ENCODE peak calls at places on chromosomes 11 and 22, in seven cellular contexts. One of them, this sample, is unnamed.

GRCh38 chr11:35944503-35945136 is 758 bp downstream of the LDLRAD3 start:
- DNase-seq in mammary epithelial cell: peak; percentile 2
- DNase-seq in stomach: no peak
- DNase-seq in hepatocyte: no peak
- DNase-seq in sigmoid colon: no peak
- DNase-seq in GM23338: peak; percentile 26
- DNase-seq in IMR-90: no peak
- DNase-seq in this sample: no peak

GRCh38 chr11:35711173-35711910 is 48.8 kb downstream of the TRIM44 start:
- DNase-seq in mammary epithelial cell: no peak
- DNase-seq in stomach: no peak
- DNase-seq in hepatocyte: no peak
- DNase-seq in sigmoid colon: no peak
- DNase-seq in GM23338: peak; percentile 8
- DNase-seq in IMR-90: no peak
- DNase-seq in this sample: no peak

GRCh38 chr11:110891411-110891810 is 179.2 kb upstream of the ARHGAP20 start:
- DNase-seq in mammary epithelial cell: no peak
- DNase-seq in stomach: no peak
- DNase-seq in hepatocyte: no peak
- DNase-seq in sigmoid colon: no peak
- DNase-seq in GM23338: no peak
- DNase-seq in IMR-90: peak; percentile 89
- DNase-seq in this sample: no peak

GRCh38 chr22:39313258-39314001 is 6.0 kb downstream of the RPL3 start:
- DNase-seq in mammary epithelial cell: no peak
- DNase-seq in stomach: no peak
- DNase-seq in hepatocyte: no peak
- DNase-seq in sigmoid colon: no peak
- DNase-seq in GM23338: no peak
- DNase-seq in IMR-90: no peak
- DNase-seq in this sample: no peak

GRCh38 chr11:114291847-114292680 is 4.1 kb upstream of the NNMT start:
- DNase-seq in mammary epithelial cell: peak; percentile 45
- DNase-seq in stomach: no peak
- DNase-seq in hepatocyte: no peak
- DNase-seq in sigmoid colon: no peak
- DNase-seq in GM23338: no peak
- DNase-seq in IMR-90: peak; percentile 85
- DNase-seq in this sample: no peak

GRCh38 chr11:8717876-8718753 is 35.5 kb downstream of the RPL27A start:
- DNase-seq in mammary epithelial cell: peak; percentile 33
- DNase-seq in stomach: peak; percentile 70
- DNase-seq in hepatocyte: peak; percentile 72
- DNase-seq in sigmoid colon: peak; percentile 92
- DNase-seq in GM23338: no peak
- DNase-seq in IMR-90: peak; percentile 97
- DNase-seq in this sample: no peak

GRCh38 chr22:24465566-24465965 is 29.6 kb upstream of the UPB1 start:
- DNase-seq in mammary epithelial cell: no peak
- DNase-seq in stomach: no peak
- DNase-seq in hepatocyte: peak; percentile 58
- DNase-seq in sigmoid colon: no peak
- DNase-seq in GM23338: no peak
- DNase-seq in IMR-90: peak; percentile 94
- DNase-seq in this sample: no peak

GRCh38 chr11:14249121-14249963 is 109.6 kb downstream of the RRAS2 start:
- DNase-seq in mammary epithelial cell: peak; percentile 36
- DNase-seq in stomach: peak; percentile 64
- DNase-seq in hepatocyte: peak; percentile 82
- DNase-seq in sigmoid colon: peak; percentile 78
- DNase-seq in GM23338: peak; percentile 82
- DNase-seq in IMR-90: peak; percentile 53
- DNase-seq in this sample: peak; percentile 52

GRCh38 chr11:121372671-121373429 is 79.3 kb upstream of the SORL1 start:
- DNase-seq in mammary epithelial cell: no peak
- DNase-seq in stomach: no peak
- DNase-seq in hepatocyte: no peak
- DNase-seq in sigmoid colon: no peak
- DNase-seq in GM23338: peak; percentile 55
- DNase-seq in IMR-90: no peak
- DNase-seq in this sample: peak; percentile 70

GRCh38 chr11:109362059-109362458 is 59.9 kb upstream of the C11orf87 start:
- DNase-seq in mammary epithelial cell: no peak
- DNase-seq in stomach: no peak
- DNase-seq in hepatocyte: no peak
- DNase-seq in sigmoid colon: no peak
- DNase-seq in GM23338: no peak
- DNase-seq in IMR-90: peak; percentile 6
- DNase-seq in this sample: no peak

GRCh38 chr22:35838849-35839646 is 121.4 kb downstream of the APOL5 start:
- DNase-seq in mammary epithelial cell: peak; percentile 75
- DNase-seq in stomach: no peak
- DNase-seq in hepatocyte: peak; percentile 71
- DNase-seq in sigmoid colon: peak; percentile 84
- DNase-seq in GM23338: peak; percentile 70
- DNase-seq in IMR-90: peak; percentile 82
- DNase-seq in this sample: no peak

GRCh38 chr22:45916515-45916914 is 60.4 kb downstream of the WNT7B start:
- DNase-seq in mammary epithelial cell: no peak
- DNase-seq in stomach: no peak
- DNase-seq in hepatocyte: no peak
- DNase-seq in sigmoid colon: no peak
- DNase-seq in GM23338: no peak
- DNase-seq in IMR-90: no peak
- DNase-seq in this sample: no peak

GRCh38 chr11:39569784-39570183 is 1889.7 kb downstream of the LRRC4C start:
- DNase-seq in mammary epithelial cell: no peak
- DNase-seq in stomach: no peak
- DNase-seq in hepatocyte: no peak
- DNase-seq in sigmoid colon: no peak
- DNase-seq in GM23338: no peak
- DNase-seq in IMR-90: no peak
- DNase-seq in this sample: no peak

GRCh38 chr11:47514825-47515647 is 37.9 kb downstream of the CELF1 start:
- DNase-seq in mammary epithelial cell: peak; percentile 65
- DNase-seq in stomach: no peak
- DNase-seq in hepatocyte: peak; percentile 34
- DNase-seq in sigmoid colon: no peak
- DNase-seq in GM23338: peak; percentile 51
- DNase-seq in IMR-90: peak; percentile 95
- DNase-seq in this sample: no peak

GRCh38 chr11:87870081-87870480 is 305.2 kb downstream of the RAB38 start:
- DNase-seq in mammary epithelial cell: no peak
- DNase-seq in stomach: no peak
- DNase-seq in hepatocyte: no peak
- DNase-seq in sigmoid colon: no peak
- DNase-seq in GM23338: no peak
- DNase-seq in IMR-90: peak; percentile 2
- DNase-seq in this sample: no peak

GRCh38 chr22:33194529-33194928 is 136.3 kb upstream of the SYN3 start:
- DNase-seq in mammary epithelial cell: no peak
- DNase-seq in stomach: no peak
- DNase-seq in hepatocyte: no peak
- DNase-seq in sigmoid colon: no peak
- DNase-seq in GM23338: peak; percentile 45
- DNase-seq in IMR-90: no peak
- DNase-seq in this sample: no peak

GRCh38 chr11:120334894-120335462 is 1.2 kb upstream of the ARHGEF12 start:
- DNase-seq in mammary epithelial cell: peak; percentile 66
- DNase-seq in stomach: peak; percentile 64
- DNase-seq in hepatocyte: peak; percentile 88
- DNase-seq in sigmoid colon: peak; percentile 82
- DNase-seq in GM23338: peak; percentile 79
- DNase-seq in IMR-90: peak; percentile 94
- DNase-seq in this sample: peak; percentile 83

GRCh38 chr11:120335928-120336640 is at the start of gene ARHGEF12:
- DNase-seq in mammary epithelial cell: peak; percentile 93
- DNase-seq in stomach: peak; percentile 96
- DNase-seq in hepatocyte: peak; percentile 98
- DNase-seq in sigmoid colon: peak; percentile 98
- DNase-seq in GM23338: peak; percentile 99
- DNase-seq in IMR-90: peak; percentile 97
- DNase-seq in this sample: peak; percentile 65

GRCh38 chr11:120336641-120337132 is 474 bp downstream of the ARHGEF12 start:
- DNase-seq in mammary epithelial cell: no peak
- DNase-seq in stomach: no peak
- DNase-seq in hepatocyte: peak; percentile 78
- DNase-seq in sigmoid colon: peak; percentile 77
- DNase-seq in GM23338: peak; percentile 47
- DNase-seq in IMR-90: peak; percentile 20
- DNase-seq in this sample: peak; percentile 8

GRCh38 chr11:120334332-120334731 is 1.9 kb upstream of the ARHGEF12 start:
- DNase-seq in mammary epithelial cell: no peak
- DNase-seq in stomach: no peak
- DNase-seq in hepatocyte: no peak
- DNase-seq in sigmoid colon: no peak
- DNase-seq in GM23338: no peak
- DNase-seq in IMR-90: no peak
- DNase-seq in this sample: no peak

GRCh38 chr11:120335596-120335927 is 651 bp upstream of the ARHGEF12 start:
- DNase-seq in mammary epithelial cell: no peak
- DNase-seq in stomach: peak; percentile 47
- DNase-seq in hepatocyte: no peak
- DNase-seq in sigmoid colon: no peak
- DNase-seq in GM23338: peak; percentile 57
- DNase-seq in IMR-90: peak; percentile 34
- DNase-seq in this sample: peak; percentile 42
- H3K4me1 ChIP-seq in mammary epithelial cell: peaks cover 65% of the 10 kb centered on the region
- H3K4me1 ChIP-seq in stomach: peaks cover 80% of the 10 kb centered on the region
- H3K4me1 ChIP-seq in hepatocyte: peaks cover 35% of the 10 kb centered on the region
- H3K4me1 ChIP-seq in sigmoid colon: peaks cover 35% of the 10 kb centered on the region
- H3K4me1 ChIP-seq in GM23338: peaks cover 29% of the 10 kb centered on the region
- H3K4me1 ChIP-seq in IMR-90: peaks cover 8% of the 10 kb centered on the region
- H3K4me1 ChIP-seq in this sample: peaks cover 43% of the 10 kb centered on the region

GRCh38 chr11:67564230-67564629 is 19.4 kb upstream of the GSTP1 start:
- DNase-seq in mammary epithelial cell: peak; percentile 40
- DNase-seq in stomach: no peak
- DNase-seq in hepatocyte: no peak
- DNase-seq in sigmoid colon: no peak
- DNase-seq in GM23338: no peak
- DNase-seq in IMR-90: no peak
- DNase-seq in this sample: no peak
- H3K27ac ChIP-seq in mammary epithelial cell: no peak overlapping the region
- H3K27ac ChIP-seq in stomach: no peak overlapping the region
- H3K27ac ChIP-seq in hepatocyte: peak overlapping the region; percentile 81
- H3K27ac ChIP-seq in sigmoid colon: peak overlapping the region; percentile 19
- H3K27ac ChIP-seq in GM23338: no peak overlapping the region
- H3K27ac ChIP-seq in IMR-90: no peak overlapping the region
- H3K27ac ChIP-seq in this sample: no peak overlapping the region

GRCh38 chr11:44751066-44751465 is 24.3 kb downstream of the TSPAN18 start:
- DNase-seq in mammary epithelial cell: no peak
- DNase-seq in stomach: no peak
- DNase-seq in hepatocyte: no peak
- DNase-seq in sigmoid colon: no peak
- DNase-seq in GM23338: no peak
- DNase-seq in IMR-90: no peak
- DNase-seq in this sample: no peak

GRCh38 chr11:44753965-44754645 is 27.3 kb downstream of the TSPAN18 start:
- DNase-seq in mammary epithelial cell: peak; percentile 23
- DNase-seq in stomach: no peak
- DNase-seq in hepatocyte: no peak
- DNase-seq in sigmoid colon: peak; percentile 83
- DNase-seq in GM23338: peak; percentile 72
- DNase-seq in IMR-90: no peak
- DNase-seq in this sample: no peak

GRCh38 chr11:44752727-44753126 is 26.0 kb downstream of the TSPAN18 start:
- DNase-seq in mammary epithelial cell: no peak
- DNase-seq in stomach: no peak
- DNase-seq in hepatocyte: no peak
- DNase-seq in sigmoid colon: no peak
- DNase-seq in GM23338: no peak
- DNase-seq in IMR-90: no peak
- DNase-seq in this sample: no peak

GRCh38 chr11:44750440-44751005 is 23.8 kb downstream of the TSPAN18 start:
- DNase-seq in mammary epithelial cell: no peak
- DNase-seq in stomach: no peak
- DNase-seq in hepatocyte: no peak
- DNase-seq in sigmoid colon: no peak
- DNase-seq in GM23338: no peak
- DNase-seq in IMR-90: no peak
- DNase-seq in this sample: no peak

DNA sequence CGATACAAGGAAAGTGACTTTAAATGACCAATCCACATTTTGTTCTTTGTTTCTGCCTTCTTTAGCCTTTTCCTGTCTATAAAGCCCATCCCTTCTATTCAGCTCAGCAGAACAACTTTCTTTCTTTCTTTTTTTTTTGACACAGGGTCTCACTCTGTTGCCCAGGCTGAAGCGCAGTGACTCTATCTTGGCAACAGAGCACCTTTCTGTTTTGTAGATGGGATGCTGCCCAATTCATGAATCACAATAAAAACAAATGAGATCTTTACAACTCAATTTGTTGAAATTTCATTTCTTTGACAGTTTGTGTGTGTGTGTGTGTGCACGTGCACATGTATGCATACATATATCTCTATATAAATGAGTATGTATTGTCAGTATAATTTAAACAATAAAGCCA is 25.5 kb downstream of the TSPAN18 start:
- DNase-seq in mammary epithelial cell: no peak
- DNase-seq in stomach: no peak
- DNase-seq in hepatocyte: no peak
- DNase-seq in sigmoid colon: no peak
- DNase-seq in GM23338: no peak
- DNase-seq in IMR-90: no peak
- DNase-seq in this sample: no peak
- H3K4me1 ChIP-seq in mammary epithelial cell: no peaks in the 10 kb centered on the region
- H3K4me1 ChIP-seq in stomach: peaks cover 39% of the 10 kb centered on the region
- H3K4me1 ChIP-seq in hepatocyte: peaks cover 31% of the 10 kb centered on the region
- H3K4me1 ChIP-seq in sigmoid colon: peaks cover 83% of the 10 kb centered on the region
- H3K4me1 ChIP-seq in GM23338: peaks cover 47% of the 10 kb centered on the region
- H3K4me1 ChIP-seq in IMR-90: peaks cover 9% of the 10 kb centered on the region
- H3K4me1 ChIP-seq in this sample: peaks cover 8% of the 10 kb centered on the region

GRCh38 chr11:115919341-115920086 is 415.3 kb upstream of the CADM1 start:
- DNase-seq in mammary epithelial cell: peak; percentile 57
- DNase-seq in stomach: no peak
- DNase-seq in hepatocyte: peak; percentile 56
- DNase-seq in sigmoid colon: no peak
- DNase-seq in GM23338: no peak
- DNase-seq in IMR-90: peak; percentile 79
- DNase-seq in this sample: no peak
- H3K27ac ChIP-seq in mammary epithelial cell: no peak overlapping the region
- H3K27ac ChIP-seq in stomach: no peak overlapping the region
- H3K27ac ChIP-seq in hepatocyte: no peak overlapping the region
- H3K27ac ChIP-seq in sigmoid colon: no peak overlapping the region
- H3K27ac ChIP-seq in GM23338: no peak overlapping the region
- H3K27ac ChIP-seq in IMR-90: no peak overlapping the region
- H3K27ac ChIP-seq in this sample: no peak overlapping the region

GRCh38 chr22:19802001-19802880 is 41.7 kb downstream of the TBX1 start:
- DNase-seq in mammary epithelial cell: no peak
- DNase-seq in stomach: no peak
- DNase-seq in hepatocyte: peak; percentile 2
- DNase-seq in sigmoid colon: no peak
- DNase-seq in GM23338: no peak
- DNase-seq in IMR-90: no peak
- DNase-seq in this sample: no peak
- H3K4me1 ChIP-seq in mammary epithelial cell: peaks cover 20% of the 10 kb centered on the region
- H3K4me1 ChIP-seq in stomach: peaks cover 16% of the 10 kb centered on the region
- H3K4me1 ChIP-seq in hepatocyte: peaks cover 17% of the 10 kb centered on the region
- H3K4me1 ChIP-seq in sigmoid colon: no peaks in the 10 kb centered on the region
- H3K4me1 ChIP-seq in GM23338: no peaks in the 10 kb centered on the region
- H3K4me1 ChIP-seq in IMR-90: peaks cover 14% of the 10 kb centered on the region
- H3K4me1 ChIP-seq in this sample: no peaks in the 10 kb centered on the region